ENCODE peak calls at places on chromosome 15, in six cellular contexts. One of them, this sample, is unnamed.

GRCh38 chr15:63985221-63986184 is 60.8 kb downstream of the DAPK2 start:
- DNase-seq in MCF 10A: no peak
- DNase-seq in GM20000: no peak
- DNase-seq in fibroblast of pulmonary artery: no peak
- DNase-seq in kidney: no peak
- DNase-seq in GM13976: no peak
- DNase-seq in this sample: no peak

GRCh38 chr15:40098489-40099261 is 10.0 kb downstream of the BMF start:
- DNase-seq in MCF 10A: peak
- DNase-seq in GM20000: peak
- DNase-seq in fibroblast of pulmonary artery: peak
- DNase-seq in kidney: peak
- DNase-seq in GM13976: peak
- DNase-seq in this sample: peak

GRCh38 chr15:96264801-96265515 is 65.5 kb upstream of the NR2F2 start:
- DNase-seq in MCF 10A: peak
- DNase-seq in GM20000: no peak
- DNase-seq in fibroblast of pulmonary artery: peak
- DNase-seq in kidney: no peak
- DNase-seq in GM13976: no peak
- DNase-seq in this sample: no peak

GRCh38 chr15:64348455-64348854 is 7.5 kb downstream of the CSNK1G1 start:
- DNase-seq in MCF 10A: no peak
- DNase-seq in GM20000: no peak
- DNase-seq in fibroblast of pulmonary artery: no peak
- DNase-seq in kidney: no peak
- DNase-seq in GM13976: no peak
- DNase-seq in this sample: peak

GRCh38 chr15:74322558-74323180 is 44.8 kb downstream of the CYP11A1 start:
- DNase-seq in MCF 10A: peak
- DNase-seq in GM20000: peak
- DNase-seq in fibroblast of pulmonary artery: peak
- DNase-seq in kidney: peak
- DNase-seq in GM13976: peak
- DNase-seq in this sample: peak

GRCh38 chr15:38490231-38490630 is 36.3 kb downstream of the FAM98B start:
- DNase-seq in MCF 10A: no peak
- DNase-seq in GM20000: no peak
- DNase-seq in fibroblast of pulmonary artery: peak
- DNase-seq in kidney: no peak
- DNase-seq in GM13976: no peak
- DNase-seq in this sample: no peak

GRCh38 chr15:93486407-93487117 is 397.6 kb upstream of the RGMA start:
- DNase-seq in MCF 10A: no peak
- DNase-seq in GM20000: no peak
- DNase-seq in fibroblast of pulmonary artery: no peak
- DNase-seq in kidney: no peak
- DNase-seq in GM13976: no peak
- DNase-seq in this sample: no peak

GRCh38 chr15:25611603-25612002 is 172.8 kb upstream of the UBE3A start:
- DNase-seq in MCF 10A: no peak
- DNase-seq in GM20000: no peak
- DNase-seq in fibroblast of pulmonary artery: no peak
- DNase-seq in kidney: no peak
- DNase-seq in GM13976: no peak
- DNase-seq in this sample: no peak

GRCh38 chr15:63052128-63052826 is 9.7 kb downstream of the TPM1 start:
- DNase-seq in MCF 10A: no peak
- DNase-seq in GM20000: no peak
- DNase-seq in fibroblast of pulmonary artery: no peak
- DNase-seq in kidney: no peak
- DNase-seq in GM13976: no peak
- DNase-seq in this sample: no peak

GRCh38 chr15:69299451-69300128 is 878 bp downstream of the PAQR5 start:
- DNase-seq in MCF 10A: no peak
- DNase-seq in GM20000: no peak
- DNase-seq in fibroblast of pulmonary artery: no peak
- DNase-seq in kidney: no peak
- DNase-seq in GM13976: no peak
- DNase-seq in this sample: no peak

GRCh38 chr15:90375071-90375470 is 13.0 kb upstream of the IQGAP1 start:
- DNase-seq in MCF 10A: no peak
- DNase-seq in GM20000: no peak
- DNase-seq in fibroblast of pulmonary artery: no peak
- DNase-seq in kidney: no peak
- DNase-seq in GM13976: no peak
- DNase-seq in this sample: no peak

GRCh38 chr15:56821721-56822425 is 88.6 kb upstream of the ZNF280D start:
- DNase-seq in MCF 10A: peak
- DNase-seq in GM20000: peak
- DNase-seq in fibroblast of pulmonary artery: peak
- DNase-seq in kidney: no peak
- DNase-seq in GM13976: peak
- DNase-seq in this sample: peak

GRCh38 chr15:81504170-81504905 is 130.3 kb upstream of the TMC3 start:
- DNase-seq in MCF 10A: peak
- DNase-seq in GM20000: no peak
- DNase-seq in fibroblast of pulmonary artery: peak
- DNase-seq in kidney: no peak
- DNase-seq in GM13976: no peak
- DNase-seq in this sample: peak

GRCh38 chr15:96336643-96337353 is 6.3 kb downstream of the NR2F2 start:
- DNase-seq in MCF 10A: peak
- DNase-seq in GM20000: no peak
- DNase-seq in fibroblast of pulmonary artery: peak
- DNase-seq in kidney: no peak
- DNase-seq in GM13976: no peak
- DNase-seq in this sample: no peak

GRCh38 chr15:38130200-38130567 is 122.5 kb upstream of the SPRED1 start:
- DNase-seq in MCF 10A: peak
- DNase-seq in GM20000: peak
- DNase-seq in fibroblast of pulmonary artery: peak
- DNase-seq in kidney: no peak
- DNase-seq in GM13976: no peak
- DNase-seq in this sample: no peak

GRCh38 chr15:47944911-47945310 is 175.9 kb upstream of the SLC24A5 start:
- DNase-seq in MCF 10A: no peak
- DNase-seq in GM20000: no peak
- DNase-seq in fibroblast of pulmonary artery: no peak
- DNase-seq in kidney: no peak
- DNase-seq in GM13976: no peak
- DNase-seq in this sample: no peak

GRCh38 chr15:40344631-40345120 is 3.9 kb upstream of the CCDC9B start:
- DNase-seq in MCF 10A: peak
- DNase-seq in GM20000: peak
- DNase-seq in fibroblast of pulmonary artery: peak
- DNase-seq in kidney: peak
- DNase-seq in GM13976: peak
- DNase-seq in this sample: peak

GRCh38 chr15:68833734-68834334 is 13.1 kb upstream of the ANP32A start:
- DNase-seq in MCF 10A: no peak
- DNase-seq in GM20000: no peak
- DNase-seq in fibroblast of pulmonary artery: no peak
- DNase-seq in kidney: no peak
- DNase-seq in GM13976: no peak
- DNase-seq in this sample: no peak

GRCh38 chr15:40346579-40347558 is 4.0 kb upstream of the PHGR1 start:
- DNase-seq in MCF 10A: no peak
- DNase-seq in GM20000: no peak
- DNase-seq in fibroblast of pulmonary artery: no peak
- DNase-seq in kidney: peak
- DNase-seq in GM13976: no peak
- DNase-seq in this sample: no peak

GRCh38 chr15:78263351-78263781 is 996 bp upstream of the DNAJA4 start:
- DNase-seq in MCF 10A: no peak
- DNase-seq in GM20000: peak
- DNase-seq in fibroblast of pulmonary artery: no peak
- DNase-seq in kidney: no peak
- DNase-seq in GM13976: peak
- DNase-seq in this sample: no peak

GRCh38 chr15:39454189-39454986 is 126.5 kb upstream of the THBS1 start:
- DNase-seq in MCF 10A: peak
- DNase-seq in GM20000: no peak
- DNase-seq in fibroblast of pulmonary artery: peak
- DNase-seq in kidney: no peak
- DNase-seq in GM13976: no peak
- DNase-seq in this sample: no peak

GRCh38 chr15:67164401-67164791 is 90.1 kb downstream of the AAGAB start:
- DNase-seq in MCF 10A: peak
- DNase-seq in GM20000: no peak
- DNase-seq in fibroblast of pulmonary artery: no peak
- DNase-seq in kidney: peak
- DNase-seq in GM13976: peak
- DNase-seq in this sample: no peak

GRCh38 chr15:87348746-87349145 is 907.8 kb downstream of the NTRK3 start:
- DNase-seq in MCF 10A: no peak
- DNase-seq in GM20000: no peak
- DNase-seq in fibroblast of pulmonary artery: no peak
- DNase-seq in kidney: no peak
- DNase-seq in GM13976: no peak
- DNase-seq in this sample: no peak

DNA sequence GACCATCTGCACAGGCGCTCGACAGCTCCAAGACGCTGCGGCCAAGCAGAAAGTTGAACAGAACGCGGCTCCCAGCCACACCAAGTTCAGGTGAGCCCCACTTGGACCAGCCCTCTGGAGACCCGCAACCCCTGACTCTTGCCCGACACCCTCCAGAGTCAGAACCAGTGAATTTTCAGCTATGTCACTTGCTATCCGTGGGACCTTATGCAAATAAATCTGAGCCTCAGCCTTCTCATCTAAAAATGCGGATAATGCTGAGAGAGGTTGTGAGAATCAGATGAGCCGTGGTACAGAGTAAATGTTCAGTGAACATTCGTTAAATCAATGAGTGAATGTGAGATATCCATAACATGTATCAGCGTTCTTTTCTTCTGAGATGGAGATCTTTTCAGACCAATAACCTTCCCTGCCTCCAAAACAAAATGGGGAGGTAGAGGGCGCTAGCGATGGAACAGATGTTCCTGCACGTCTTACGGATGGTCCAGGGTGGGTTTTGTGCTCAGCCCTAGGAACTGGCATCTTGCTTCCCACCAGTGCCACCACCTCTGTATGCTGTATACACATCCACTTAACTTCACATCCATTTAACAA is 524 bp downstream of the MRPS11 start:
- DNase-seq in MCF 10A: no peak
- DNase-seq in GM20000: no peak
- DNase-seq in fibroblast of pulmonary artery: peak
- DNase-seq in kidney: no peak
- DNase-seq in GM13976: no peak
- DNase-seq in this sample: peak
- TF ChIP-seq CTCF in MCF 10A: no peak
- TF ChIP-seq CTCF in GM20000: no peak
- TF ChIP-seq CTCF in fibroblast of pulmonary artery: peak
- TF ChIP-seq CTCF in kidney: no peak
- TF ChIP-seq CTCF in GM13976: peak
- TF ChIP-seq CTCF in this sample: peak

DNA sequence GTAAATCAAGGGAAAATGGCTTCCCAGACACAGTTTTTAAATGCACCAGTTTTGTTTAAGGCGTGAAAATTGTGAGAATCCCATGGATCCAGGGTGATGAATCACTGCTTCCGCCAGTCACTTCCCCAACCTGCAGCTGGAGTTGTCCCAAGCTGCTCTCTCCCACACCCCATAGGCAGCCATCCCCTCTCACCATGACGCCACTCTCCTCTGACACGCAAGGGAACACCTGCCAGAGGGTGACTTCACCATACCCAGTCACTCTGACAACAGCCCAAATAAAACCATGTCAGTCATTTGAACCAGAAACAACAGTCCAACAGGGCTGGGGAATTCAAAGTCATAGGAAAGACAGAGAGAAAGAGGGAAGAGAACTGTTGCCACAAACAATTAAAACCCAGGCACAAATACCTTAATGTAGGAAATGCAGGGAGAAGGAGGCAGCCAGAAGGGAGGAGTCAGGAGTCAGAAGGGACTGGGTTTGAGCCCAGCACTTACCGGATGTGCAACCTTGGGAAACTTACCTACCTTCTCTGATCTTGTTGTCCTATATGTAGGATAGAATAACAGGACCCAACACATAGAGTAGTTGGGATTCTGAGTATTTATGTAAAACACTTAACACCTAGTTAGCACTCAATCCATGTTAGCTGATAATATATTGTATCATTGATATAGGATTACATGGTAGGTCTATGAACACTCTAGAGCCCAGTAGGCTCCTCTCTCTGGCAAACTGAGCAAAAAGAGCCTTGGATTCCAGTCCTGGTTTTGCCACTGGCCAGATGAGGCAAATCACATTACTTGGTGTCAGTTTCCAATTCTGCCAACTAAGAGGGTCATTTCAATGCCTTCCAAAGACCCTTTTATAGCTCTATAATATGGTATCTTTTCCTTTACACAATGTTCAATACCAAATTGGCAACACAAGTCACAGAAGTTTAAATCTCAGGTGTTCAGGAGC is 326.3 kb upstream of the ICE2 start:
- DNase-seq in MCF 10A: peak
- DNase-seq in GM20000: no peak
- DNase-seq in fibroblast of pulmonary artery: peak
- DNase-seq in kidney: no peak
- DNase-seq in GM13976: no peak
- DNase-seq in this sample: peak
- TF ChIP-seq CTCF in MCF 10A: no peak
- TF ChIP-seq CTCF in GM20000: no peak
- TF ChIP-seq CTCF in fibroblast of pulmonary artery: no peak
- TF ChIP-seq CTCF in kidney: no peak
- TF ChIP-seq CTCF in GM13976: no peak
- TF ChIP-seq CTCF in this sample: no peak

DNA sequence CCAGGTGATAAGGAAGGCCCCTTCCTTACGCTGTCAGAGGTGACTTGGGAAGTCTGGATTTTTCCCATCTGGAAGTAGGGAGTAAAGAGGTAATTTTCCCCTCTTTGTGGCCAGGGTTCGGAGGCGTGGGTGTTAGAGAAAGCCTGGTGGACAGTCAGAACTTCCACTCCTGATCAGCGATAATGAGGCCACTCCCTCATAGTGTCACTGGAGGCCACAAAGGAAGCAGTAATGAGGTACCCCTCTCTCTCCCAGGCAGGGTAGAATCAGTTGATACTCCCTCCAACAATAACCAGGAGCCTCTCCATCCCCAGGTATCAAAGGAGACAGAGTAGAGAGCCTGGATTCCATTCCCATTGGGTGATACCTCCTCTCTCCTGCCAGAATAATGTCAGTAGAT is 30.0 kb downstream of the AP4E1 start:
- DNase-seq in MCF 10A: no peak
- DNase-seq in GM20000: no peak
- DNase-seq in fibroblast of pulmonary artery: no peak
- DNase-seq in kidney: no peak
- DNase-seq in GM13976: no peak
- DNase-seq in this sample: no peak
- TF ChIP-seq CTCF in MCF 10A: no peak
- TF ChIP-seq CTCF in GM20000: no peak
- TF ChIP-seq CTCF in fibroblast of pulmonary artery: no peak
- TF ChIP-seq CTCF in kidney: no peak
- TF ChIP-seq CTCF in GM13976: no peak
- TF ChIP-seq CTCF in this sample: no peak

DNA sequence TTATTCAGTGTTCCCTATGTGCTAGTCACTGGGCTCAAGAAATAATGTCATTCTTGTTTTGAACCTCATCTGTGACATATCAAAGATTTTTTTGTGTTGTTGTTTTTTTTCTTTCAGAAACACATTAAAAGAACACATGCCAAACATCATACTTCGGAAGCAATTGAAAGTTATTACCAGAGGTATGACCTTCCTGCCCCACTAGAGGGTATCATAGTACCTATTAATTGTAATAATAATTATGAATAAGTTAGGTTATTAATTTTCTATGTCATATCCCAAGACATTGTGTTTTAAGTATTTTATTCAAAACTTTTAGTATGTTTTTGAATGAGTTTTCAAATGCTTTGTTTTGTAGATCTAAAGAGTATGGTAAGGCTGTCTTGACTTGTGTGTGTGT is 65.7 kb downstream of the CDIN1 start:
- DNase-seq in MCF 10A: no peak
- DNase-seq in GM20000: no peak
- DNase-seq in fibroblast of pulmonary artery: peak
- DNase-seq in kidney: no peak
- DNase-seq in GM13976: no peak
- DNase-seq in this sample: no peak
- TF ChIP-seq CTCF in MCF 10A: no peak
- TF ChIP-seq CTCF in GM20000: no peak
- TF ChIP-seq CTCF in fibroblast of pulmonary artery: peak
- TF ChIP-seq CTCF in kidney: peak
- TF ChIP-seq CTCF in GM13976: no peak
- TF ChIP-seq CTCF in this sample: no peak

This sample was measured in A673.